ENCODE peak calls at places on chromosomes 12 and 14, in nine cellular contexts. H is amygdala; C is astrocyte; D is dermis microvascular lymphatic vessel endothelial cell; W is stimulated activated CD4-positive, alpha-beta T cell treated with anti-CD3 and anti-CD28 coated beads, Interleukin-12 subunit alpha, Interleukin-12 subunit beta, amount 100 ng/mL, for 24 hours; M is activated naive CD4-positive, alpha-beta T cell; G is CD8-positive, alpha-beta memory T cell; R is T-helper 1 cell; K is activated T-cell treated with anti-CD3 and anti-CD28 coated beads for 24 hours. V is an unnamed sample.

GRCh38 chr14:65566820-65567522 is 154.4 kb downstream of the FUT8 start:
- DNase-seq in H (no peak), C (no peak), D (no peak), W (no peak), M (no peak), G (no peak), R (no peak), K (no peak), V (no peak)

GRCh38 chr14:69848156-69848555 is 31.1 kb upstream of the SMOC1 start:
- DNase-seq in H (no peak), C (no peak), D (no peak), W (no peak), M (no peak), G (no peak), R (no peak), K (no peak), V (no peak)

GRCh38 chr12:113762155-113762848 is 203.8 kb downstream of the RBM19 start:
- DNase-seq in H (no peak), C (no peak), D (no peak), W (no peak), M (no peak), G (no peak), R (no peak), K (no peak), V (no peak)

GRCh38 chr14:99792551-99793212 is 531 bp upstream of the EML1 start:
- DNase-seq in H (no peak), C (peak), D (no peak), W (no peak), M (no peak), G (no peak), R (no peak), K (no peak), V (no peak)

GRCh38 chr14:102891556-102891955 is 30.9 kb upstream of the AMN start:
- DNase-seq in H (no peak), C (peak), D (no peak), W (no peak), M (no peak), G (no peak), R (no peak), K (no peak), V (no peak)

GRCh38 chr12:122001379-122002209 is 20.1 kb upstream of the BCL7A start:
- DNase-seq in H (peak), C (no peak), D (no peak), W (no peak), M (no peak), G (no peak), R (no peak), K (no peak), V (no peak)

GRCh38 chr12:64496839-64497400 is 45.0 kb downstream of the TBK1 start:
- DNase-seq in H (no peak), C (no peak), D (no peak), W (no peak), M (no peak), G (no peak), R (no peak), K (no peak), V (no peak)

GRCh38 chr12:73225371-73225937 is 953.3 kb downstream of the TRHDE start:
- DNase-seq in H (no peak), C (no peak), D (no peak), W (no peak), M (no peak), G (no peak), R (no peak), K (no peak), V (no peak)

GRCh38 chr14:90816686-90817436 is 631 bp upstream of the TTC7B start:
- DNase-seq in H (no peak), C (no peak), D (no peak), W (no peak), M (no peak), G (no peak), R (no peak), K (no peak), V (no peak)

GRCh38 chr14:25944020-25944419 is 653.8 kb downstream of the NOVA1 start:
- DNase-seq in H (no peak), C (no peak), D (no peak), W (no peak), M (no peak), G (no peak), R (no peak), K (no peak), V (no peak)

GRCh38 chr12:120115692-120116442 is 686 bp downstream of the RAB35 start:
- DNase-seq in H (no peak), C (no peak), D (peak), W (peak), M (no peak), G (no peak), R (no peak), K (no peak), V (peak)

GRCh38 chr12:28497889-28498411 is 307.7 kb downstream of the CCDC91 start:
- DNase-seq in H (no peak), C (peak), D (no peak), W (no peak), M (no peak), G (no peak), R (no peak), K (peak), V (no peak)

GRCh38 chr14:73661872-73662271 is 17.1 kb downstream of the DNAL1 start:
- DNase-seq in H (no peak), C (peak), D (no peak), W (no peak), M (no peak), G (no peak), R (no peak), K (no peak), V (no peak)

GRCh38 chr14:96100171-96101064 is 61.3 kb downstream of the C14orf132 start:
- DNase-seq in H (peak), C (peak), D (peak), W (peak), M (peak), G (peak), R (peak), K (peak), V (peak)

GRCh38 chr14:95068091-95068490 is 89.2 kb downstream of the DICER1 start:
- DNase-seq in H (no peak), C (no peak), D (no peak), W (no peak), M (no peak), G (no peak), R (no peak), K (no peak), V (no peak)

GRCh38 chr14:69153848-69154208 is 909 bp upstream of the DCAF5 start:
- DNase-seq in H (no peak), C (peak), D (no peak), W (no peak), M (no peak), G (peak), R (no peak), K (no peak), V (peak)

GRCh38 chr14:38862381-38862780 is 240.7 kb downstream of the SEC23A start:
- DNase-seq in H (no peak), C (no peak), D (no peak), W (no peak), M (no peak), G (no peak), R (no peak), K (no peak), V (no peak)

GRCh38 chr14:68968051-68968450 is 11.1 kb downstream of the ACTN1 start:
- DNase-seq in H (no peak), C (no peak), D (no peak), W (no peak), M (peak), G (peak), R (peak), K (no peak), V (no peak)

GRCh38 chr12:50637870-50638481 is 125.9 kb upstream of the ATF1 start:
- DNase-seq in H (peak), C (peak), D (peak), W (no peak), M (no peak), G (peak), R (no peak), K (no peak), V (peak)

GRCh38 chr14:22095845-22096510 is 422.4 kb upstream of the OR4E1 start:
- DNase-seq in H (no peak), C (no peak), D (no peak), W (no peak), M (no peak), G (no peak), R (no peak), K (no peak), V (no peak)

GRCh38 chr14:71539660-71540285 is 392.5 kb upstream of the RGS6 start:
- DNase-seq in H (no peak), C (no peak), D (no peak), W (no peak), M (no peak), G (no peak), R (no peak), K (no peak), V (no peak)

GRCh38 chr14:104694475-104694950 is 5.1 kb downstream of the INF2 start:
- DNase-seq in H (peak), C (no peak), D (no peak), W (no peak), M (no peak), G (no peak), R (no peak), K (no peak), V (peak)

GRCh38 chr14:74655597-74656389 is 43.8 kb upstream of the LTBP2 start:
- DNase-seq in H (no peak), C (peak), D (no peak), W (no peak), M (no peak), G (no peak), R (no peak), K (no peak), V (no peak)

GRCh38 chr14:104521816-104522745 is 57.5 kb upstream of the C14orf180 start:
- DNase-seq in H (no peak), C (no peak), D (no peak), W (no peak), M (no peak), G (no peak), R (no peak), K (no peak), V (no peak)

GRCh38 chr12:13780453-13780852 is 200.9 kb downstream of the GRIN2B start:
- DNase-seq in H (no peak), C (peak), D (no peak), W (no peak), M (no peak), G (no peak), R (no peak), K (no peak), V (no peak)

GRCh38 chr12:120625557-120626419 is 14.6 kb upstream of the CABP1 start:
- DNase-seq in H (no peak), C (no peak), D (no peak), W (no peak), M (no peak), G (no peak), R (no peak), K (no peak), V (no peak)